ENCODE peak calls at places on chromosomes 6 and 20, in four cellular contexts. A, V, T and F are unnamed samples.

GRCh38 chr6:31713991-31714684 is 1.0 kb upstream of the LY6G6D start:
- DNase-seq in A (peak; percentile 68), T (no peak), V (no peak), F (no peak)

GRCh38 chr6:71698698-71699097 is 187.7 kb upstream of the RIMS1 start:
- DNase-seq in V (no peak), A (no peak), T (no peak), F (no peak)

GRCh38 chr20:63830821-63831593 is at the start of gene ZBTB46:
- DNase-seq in V (peak; percentile 97), T (peak; percentile 99), A (no peak), F (peak; percentile 42)

GRCh38 chr20:44701116-44701865 is 13.9 kb upstream of the CCN5 start:
- DNase-seq in T (no peak), V (no peak), A (peak; percentile 41), F (peak; percentile 59)

GRCh38 chr6:34414999-34415858 is 10.6 kb downstream of the RPS10 start:
- DNase-seq in A (peak; percentile 99), V (peak; percentile 58), T (peak; percentile 47), F (no peak)

GRCh38 chr20:23079926-23080325 is 6.2 kb downstream of the CD93 start:
- DNase-seq in T (no peak), V (no peak), A (no peak), F (no peak)

GRCh38 chr6:63637865-63638445 is 2.4 kb downstream of the PHF3 start:
- DNase-seq in A (no peak), V (no peak), T (no peak), F (no peak)

GRCh38 chr20:50980071-50980681 is 21.6 kb downstream of the MOCS3 start:
- DNase-seq in A (peak; percentile 64), V (no peak), T (no peak), F (no peak)

GRCh38 chr6:165480916-165481315 is 171.5 kb upstream of the C6orf118 start:
- DNase-seq in A (no peak), T (no peak), V (no peak), F (no peak)

GRCh38 chr6:73372516-73372915 is 2.8 kb upstream of the OOEP start:
- DNase-seq in T (no peak), A (no peak), V (no peak), F (no peak)

GRCh38 chr6:2763345-2763841 is 1.8 kb upstream of the WRNIP1 start:
- DNase-seq in V (no peak), A (no peak), T (no peak), F (no peak)

GRCh38 chr20:21159658-21160380 is 33.9 kb downstream of the KIZ start:
- DNase-seq in V (no peak), A (no peak), T (no peak), F (no peak)

GRCh38 chr6:3376888-3377535 is 79.8 kb downstream of the SLC22A23 start:
- DNase-seq in V (no peak), A (peak; percentile 63), T (no peak), F (no peak)

GRCh38 chr6:90811596-90812226 is 224.8 kb upstream of the MAP3K7 start:
- DNase-seq in V (no peak), T (no peak), A (no peak), F (no peak)

GRCh38 chr6:148747145-148747492 is 289 bp downstream of the UST start:
- DNase-seq in T (peak; percentile 34), A (no peak), V (peak; percentile 14), F (peak; percentile 44)

GRCh38 chr6:36241728-36242127 is 28.1 kb upstream of the PNPLA1 start:
- DNase-seq in V (peak; percentile 48), A (no peak), T (no peak), F (no peak)

GRCh38 chr6:29016559-29017427 is 11.7 kb upstream of the ZNF311 start:
- DNase-seq in V (peak; percentile 76), A (peak; percentile 80), T (peak; percentile 72), F (peak; percentile 87)

GRCh38 chr6:129853996-129854711 is 7.0 kb downstream of the TMEM244 start:
- DNase-seq in A (no peak), T (no peak), V (no peak), F (no peak)

GRCh38 chr6:39362487-39362865 is 40.0 kb upstream of the KCNK16 start:
- DNase-seq in A (no peak), T (peak; percentile 50), V (no peak), F (no peak)

GRCh38 chr6:99613398-99613704 is 6.7 kb downstream of the PRDM13 start:
- DNase-seq in V (no peak), T (peak; percentile 88), A (no peak), F (peak; percentile 79)

GRCh38 chr6:71250050-71250689 is 38.4 kb upstream of the OGFRL1 start:
- DNase-seq in T (no peak), A (no peak), V (no peak), F (no peak)

GRCh38 chr6:94270040-94270689 is 850.8 kb upstream of the EPHA7 start:
- DNase-seq in T (no peak), V (no peak), A (no peak), F (peak; percentile 14)

GRCh38 chr6:156396791-156397418 is 380.3 kb upstream of the ARID1B start:
- DNase-seq in T (no peak), A (no peak), V (no peak), F (peak; percentile 47)

GRCh38 chr20:47204008-47204745 is 152.3 kb downstream of the ZMYND8 start:
- DNase-seq in A (no peak), T (no peak), V (no peak), F (no peak)

GRCh38 chr6:95325858-95326257 is 251.5 kb upstream of the MANEA start:
- DNase-seq in V (no peak), A (no peak), T (no peak), F (no peak)

GRCh38 chr20:44622501-44623270 is 28.8 kb downstream of the ADA start:
- DNase-seq in T (no peak), A (no peak), V (no peak), F (no peak)

GRCh38 chr6:44266347-44266746 is 996 bp upstream of the NFKBIE start:
- DNase-seq in A (no peak), V (no peak), T (no peak), F (no peak)

GRCh38 chr6:36139991-36140710 is 9.8 kb downstream of the MAPK13 start:
- DNase-seq in V (no peak), T (no peak), A (no peak), F (no peak)

GRCh38 chr6:1379026-1379809 is 10.2 kb upstream of the FOXF2 start:
- DNase-seq in A (no peak), T (no peak), V (no peak), F (no peak)

GRCh38 chr20:19211661-19212523 is 550 bp upstream of the SLC24A3 start:
- DNase-seq in V (no peak), T (peak; percentile 30), A (no peak), F (peak; percentile 49)

DNA sequence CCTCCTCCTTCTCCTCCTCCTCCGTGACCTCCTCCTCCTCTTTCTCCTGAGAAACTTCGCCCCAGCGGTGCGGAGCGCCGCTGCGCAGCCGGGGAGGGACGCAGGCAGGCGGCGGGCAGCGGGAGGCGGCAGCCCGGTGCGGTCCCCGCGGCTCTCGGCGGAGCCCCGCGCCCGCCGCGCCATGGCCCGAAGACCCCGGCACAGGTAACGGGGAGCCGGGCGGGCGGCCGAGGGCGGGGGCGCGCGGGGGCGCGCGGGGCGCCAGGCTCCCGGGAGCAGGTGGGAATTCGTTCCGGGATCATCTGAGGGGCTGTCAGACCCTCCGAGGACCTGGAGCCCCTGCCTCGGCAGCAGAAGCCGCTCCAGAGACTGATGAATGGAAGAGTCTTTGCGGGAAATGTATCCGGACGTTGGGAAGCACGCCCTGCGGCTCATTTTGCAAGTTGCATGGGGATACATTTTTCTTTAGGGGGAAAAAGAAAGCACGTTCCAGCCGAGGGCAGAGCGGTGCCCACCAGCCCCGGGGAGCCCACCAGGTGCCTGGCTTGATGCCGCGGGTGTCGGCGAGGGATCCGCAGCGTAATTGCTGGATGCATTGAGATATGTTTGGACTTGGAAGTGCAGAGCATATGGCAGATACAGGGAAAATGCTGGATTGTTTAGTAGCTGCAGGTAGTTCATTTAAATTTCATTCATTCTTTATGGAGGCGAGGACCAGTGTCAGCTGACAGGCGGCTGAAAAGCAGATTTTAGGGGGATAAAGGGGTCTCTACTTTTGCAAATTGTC is 418 bp downstream of the MYB start:
- DNase-seq in V (no peak), T (no peak), A (no peak), F (peak; percentile 25)
- TF ChIP-seq FOXJ3 in V (no peak), T (no peak), A (no peak), F (no peak)

DNA sequence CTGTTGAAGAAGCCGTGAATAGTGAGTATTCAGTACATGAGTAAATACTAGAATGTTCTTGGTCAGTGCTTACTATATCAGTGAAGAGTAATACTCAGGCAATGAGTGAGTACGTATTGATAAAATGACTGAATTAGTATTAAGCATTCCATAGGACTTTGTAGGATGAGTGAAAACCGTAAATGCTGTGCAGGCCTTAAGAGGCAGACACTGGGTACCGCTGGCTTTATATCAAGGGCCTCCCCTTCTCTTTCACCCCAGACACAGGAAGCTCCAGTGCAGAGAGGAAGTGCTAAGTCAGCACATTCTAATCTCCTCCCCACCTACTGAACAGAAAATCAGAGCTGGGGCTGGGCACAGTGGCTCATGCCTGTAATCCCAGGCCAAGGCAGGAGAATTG is 24.2 kb downstream of the POFUT1 start:
- DNase-seq in V (no peak), T (no peak), A (no peak), F (no peak)
- TF ChIP-seq FOXJ3 in V (no peak), T (no peak), A (no peak), F (no peak)

DNA sequence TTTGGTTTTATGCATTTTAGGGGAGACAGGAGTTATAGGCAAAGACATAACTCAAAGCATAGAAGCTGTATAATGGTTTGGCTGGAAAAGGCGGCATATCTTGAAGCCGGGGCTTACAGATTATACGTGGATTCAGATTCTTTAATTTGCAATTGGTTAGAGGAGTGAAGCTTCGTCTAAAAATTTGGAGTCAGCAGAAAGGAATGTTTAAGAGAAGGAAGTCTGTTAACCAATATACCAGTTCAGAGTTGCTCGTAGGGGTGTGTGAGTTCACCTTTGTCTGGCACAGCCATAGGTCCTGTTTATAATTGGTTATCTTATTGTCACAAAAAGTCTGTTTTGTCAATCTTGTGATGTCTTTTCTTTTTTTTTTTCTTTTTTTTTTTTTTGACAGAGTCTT is 8.9 kb downstream of the ARHGAP40 start:
- DNase-seq in V (no peak), T (no peak), A (no peak), F (no peak)
- TF ChIP-seq FOXJ3 in V (no peak), T (no peak), A (no peak), F (no peak)

GRCh38 chr20:53829706-53830521 is 236.3 kb upstream of the ZNF217 start:
- DNase-seq in T (no peak), V (no peak), A (peak; percentile 94), F (no peak)

GRCh38 chr20:53827292-53827995 is 233.8 kb upstream of the ZNF217 start:
- DNase-seq in V (no peak), T (no peak), A (no peak), F (no peak)

GRCh38 chr20:53827996-53828672 is 234.5 kb upstream of the ZNF217 start:
- DNase-seq in V (no peak), A (no peak), T (no peak), F (no peak)

GRCh38 chr20:53828673-53829085 is 235.0 kb upstream of the ZNF217 start:
- DNase-seq in A (no peak), T (no peak), V (peak; percentile 37), F (no peak)

DNA sequence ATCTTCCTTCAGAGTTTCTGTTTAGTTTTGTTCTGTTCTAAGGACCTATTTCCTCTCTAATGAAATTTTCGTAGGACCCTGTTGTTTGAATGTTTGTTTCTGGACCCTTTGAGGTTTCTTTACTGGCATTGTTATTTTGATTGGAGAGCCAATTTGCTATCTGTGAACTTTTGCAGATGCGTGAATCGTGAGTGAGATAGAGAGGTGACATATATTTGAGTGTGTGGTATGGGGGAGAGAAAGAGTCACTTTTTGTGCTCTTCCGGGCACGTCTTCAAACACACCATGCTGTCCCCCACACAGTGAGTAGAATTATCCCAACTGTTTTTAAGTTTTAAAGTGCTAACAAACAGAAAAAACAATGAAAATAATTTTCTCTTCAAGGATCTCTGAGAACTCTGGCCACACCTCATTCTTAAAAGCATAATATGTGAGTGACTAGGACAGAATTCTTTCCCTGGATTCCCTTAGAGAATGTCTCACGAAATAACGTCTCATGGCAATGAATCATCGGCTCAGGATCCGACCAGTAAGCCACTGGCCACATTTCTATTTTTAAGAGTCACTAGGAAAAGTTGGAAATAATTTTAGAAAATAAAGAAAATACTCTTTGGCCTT is 235.6 kb upstream of the ZNF217 start:
- DNase-seq in T (no peak), V (peak; percentile 27), A (no peak), F (no peak)
- TF ChIP-seq FOXJ3 in T (no peak), V (no peak), A (no peak), F (no peak)